ENCODE peak calls at places on chromosome 11, in six cellular contexts. U, V, A, L, B and Y are unnamed samples.

GRCh38 chr11:83056204-83056603 is 15.5 kb downstream of the RAB30 start:
- DNase-seq in U (no peak), V (no peak), A (no peak), L (no peak), B (no peak), Y (no peak)

GRCh38 chr11:71202966-71203365 is 49.4 kb downstream of the SHANK2 start:
- DNase-seq in U (no peak), V (no peak), A (no peak), L (no peak), B (no peak), Y (no peak)

GRCh38 chr11:17894929-17895658 is 117.8 kb downstream of the SERGEF start:
- DNase-seq in U (peak), V (peak), A (no peak), L (no peak), B (no peak), Y (no peak)

GRCh38 chr11:57800444-57801184 is 39.0 kb downstream of the CTNND1 start:
- DNase-seq in U (peak), V (peak), A (no peak), L (no peak), B (no peak), Y (peak)

GRCh38 chr11:35303596-35304392 is 115.6 kb downstream of the SLC1A2 start:
- DNase-seq in U (peak), V (peak), A (peak), L (no peak), B (no peak), Y (no peak)

GRCh38 chr11:61650781-61651571 is 29.2 kb upstream of the DAGLA start:
- DNase-seq in U (no peak), V (no peak), A (no peak), L (no peak), B (no peak), Y (peak)

GRCh38 chr11:117394221-117394925 is 66.7 kb downstream of the CEP164 start:
- DNase-seq in U (no peak), V (no peak), A (no peak), L (no peak), B (no peak), Y (no peak)

GRCh38 chr11:84722583-84723108 is 904.5 kb downstream of the DLG2 start:
- DNase-seq in U (no peak), V (no peak), A (no peak), L (no peak), B (no peak), Y (peak)

GRCh38 chr11:134230339-134230738 is 5.9 kb downstream of the VPS26B start:
- DNase-seq in U (no peak), V (no peak), A (no peak), L (no peak), B (no peak), Y (no peak)

GRCh38 chr11:84558085-84558905 is 1068.8 kb downstream of the DLG2 start:
- DNase-seq in U (peak), V (peak), A (no peak), L (no peak), B (no peak), Y (peak)

GRCh38 chr11:125262194-125262824 is 97.8 kb downstream of the PKNOX2 start:
- DNase-seq in U (no peak), V (no peak), A (no peak), L (no peak), B (no peak), Y (peak)

GRCh38 chr11:18769802-18770456 is 21.7 kb downstream of the PTPN5 start:
- DNase-seq in U (no peak), V (no peak), A (no peak), L (no peak), B (no peak), Y (no peak)

GRCh38 chr11:59053387-59053786 is 32.7 kb upstream of the GLYATL1B start:
- DNase-seq in U (peak), V (peak), A (no peak), L (peak), B (peak), Y (peak)

GRCh38 chr11:720017-720641 is 14.1 kb downstream of the EPS8L2 start:
- DNase-seq in U (no peak), V (no peak), A (no peak), L (no peak), B (no peak), Y (peak)

GRCh38 chr11:68010058-68011041 is at the start of gene ALDH3B1:
- DNase-seq in U (peak), V (peak), A (peak), L (no peak), B (no peak), Y (peak)

GRCh38 chr11:12238420-12238819 is 128.0 kb downstream of the MICAL2 start:
- DNase-seq in U (no peak), V (no peak), A (no peak), L (no peak), B (no peak), Y (no peak)

GRCh38 chr11:122137081-122137793 is 21.2 kb upstream of the BLID start:
- DNase-seq in U (peak), V (peak), A (no peak), L (no peak), B (peak), Y (peak)

GRCh38 chr11:62851807-62852522 is 12.6 kb upstream of the WDR74 start:
- DNase-seq in U (no peak), V (no peak), A (no peak), L (no peak), B (no peak), Y (no peak)

GRCh38 chr11:114250993-114251796 is 45.0 kb upstream of the NNMT start:
- DNase-seq in U (peak), V (no peak), A (no peak), L (no peak), B (no peak), Y (no peak)

GRCh38 chr11:93720522-93720921 is 20.8 kb downstream of the TAF1D start:
- DNase-seq in U (no peak), V (no peak), A (no peak), L (no peak), B (no peak), Y (no peak)

GRCh38 chr11:126363706-126364245 is 8.3 kb downstream of the ST3GAL4 start:
- DNase-seq in U (no peak), V (no peak), A (no peak), L (no peak), B (no peak), Y (peak)

GRCh38 chr11:75342231-75342918 is 9.1 kb downstream of the ARRB1 start:
- DNase-seq in U (no peak), V (no peak), A (no peak), L (no peak), B (no peak), Y (no peak)

GRCh38 chr11:21556936-21557335 is 635.9 kb upstream of the ANO5 start:
- DNase-seq in U (no peak), V (no peak), A (no peak), L (no peak), B (no peak), Y (no peak)

GRCh38 chr11:44744160-44744559 is 17.4 kb downstream of the TSPAN18 start:
- DNase-seq in U (peak), V (peak), A (no peak), L (no peak), B (no peak), Y (no peak)

GRCh38 chr11:3183523-3183922 is 18.4 kb upstream of the OSBPL5 start:
- DNase-seq in U (no peak), V (no peak), A (no peak), L (no peak), B (no peak), Y (no peak)

GRCh38 chr11:70251583-70252285 is 18.8 kb upstream of the PPFIA1 start:
- DNase-seq in U (no peak), V (no peak), A (no peak), L (no peak), B (no peak), Y (no peak)

GRCh38 chr11:68741536-68741935 is 9.8 kb downstream of the TESMIN start:
- DNase-seq in U (peak), V (peak), A (no peak), L (no peak), B (no peak), Y (peak)

GRCh38 chr11:77884186-77884828 is 63.4 kb downstream of the AAMDC start:
- DNase-seq in U (peak), V (peak), A (no peak), L (no peak), B (no peak), Y (peak)

GRCh38 chr11:117639601-117640000 is 157.4 kb downstream of the DSCAML1 start:
- DNase-seq in U (no peak), V (no peak), A (no peak), L (no peak), B (no peak), Y (no peak)

GRCh38 chr11:119000906-119001305 is 3.0 kb downstream of the CENATAC start:
- DNase-seq in U (no peak), V (peak), A (no peak), L (no peak), B (no peak), Y (no peak)

GRCh38 chr11:316891-317291 is 3.1 kb downstream of the IFITM1 start:
- DNase-seq in U (no peak), V (no peak), A (no peak), L (no peak), B (no peak), Y (no peak)

GRCh38 chr11:16604784-16605439 is 133.5 kb upstream of the C11orf58 start:
- DNase-seq in U (peak), V (peak), A (peak), L (no peak), B (no peak), Y (peak)

GRCh38 chr11:69035959-69036340 is 12.8 kb upstream of the TPCN2 start:
- DNase-seq in U (peak), V (peak), A (no peak), L (no peak), B (no peak), Y (no peak)

GRCh38 chr11:115078461-115079438 is 400.4 kb downstream of the NXPE2 start:
- DNase-seq in U (no peak), V (no peak), A (no peak), L (no peak), B (no peak), Y (no peak)

GRCh38 chr11:45646275-45646970 is 19.0 kb downstream of the CHST1 start:
- DNase-seq in U (peak), V (peak), A (no peak), L (no peak), B (no peak), Y (no peak)

GRCh38 chr11:64874308-64874707 is 4.1 kb downstream of the EHD1 start:
- DNase-seq in U (no peak), V (peak), A (no peak), L (no peak), B (no peak), Y (peak)